ENCODE peak calls at places on chromosomes 3 and 15, in eight cellular contexts. O is HCT116, Q is gastrocnemius medialis, Z is heart left ventricle, K is ovary, I is stomach, G is tibial nerve, A is uterus. D is an unnamed sample. For H3K27me3, the result is how much of the 10 kb centered on the place peaks cover.

GRCh38 chr15:33188159-33188558 is 6.4 kb downstream of the FMN1 start:
- DNase-seq in O (no peak), Q (no peak), Z (no peak), K (no peak), I (no peak), G (no peak), A (no peak), D (no peak)

GRCh38 chr3:173045770-173046382 is 95.2 kb downstream of the SPATA16 start:
- DNase-seq in O (no peak), Q (no peak), Z (no peak), K (no peak), I (no peak), G (no peak), A (no peak), D (no peak)

GRCh38 chr3:122023335-122023734 is 1.3 kb upstream of the ILDR1 start:
- DNase-seq in O (no peak), Q (no peak), Z (no peak), K (no peak), I (no peak), G (no peak), A (no peak), D (no peak)

GRCh38 chr3:55522077-55522476 is 35.0 kb upstream of the WNT5A start:
- DNase-seq in O (no peak), Q (no peak), Z (no peak), K (no peak), I (no peak), G (no peak), A (no peak), D (no peak)

GRCh38 chr3:156619376-156619775 is 55.0 kb upstream of the TIPARP start:
- DNase-seq in O (no peak), Q (no peak), Z (no peak), K (no peak), I (no peak), G (no peak), A (no peak), D (no peak)

GRCh38 chr3:82031576-82031975 is 270.1 kb upstream of the GBE1 start:
- DNase-seq in O (no peak), Q (no peak), Z (no peak), K (no peak), I (no peak), G (no peak), A (no peak), D (no peak)

GRCh38 chr3:124431585-124431984 is 298.7 kb upstream of the UMPS start:
- DNase-seq in O (no peak), Q (no peak), Z (no peak), K (no peak), I (no peak), G (no peak), A (no peak), D (no peak)

GRCh38 chr15:36887214-36888017 is 212.9 kb downstream of the MEIS2 start:
- DNase-seq in O (no peak), Q (no peak), Z (no peak), K (no peak), I (no peak), G (no peak), A (peak), D (no peak)

GRCh38 chr15:76116138-76116885 is 56.5 kb downstream of the TMEM266 start:
- DNase-seq in O (no peak), Q (no peak), Z (no peak), K (no peak), I (no peak), G (no peak), A (no peak), D (no peak)

GRCh38 chr3:39387411-39387975 is 4.3 kb downstream of the SLC25A38 start:
- DNase-seq in O (no peak), Q (no peak), Z (no peak), K (no peak), I (no peak), G (no peak), A (no peak), D (no peak)

GRCh38 chr3:39383913-39384664 is 919 bp downstream of the SLC25A38 start:
- DNase-seq in O (peak), Q (peak), Z (peak), K (peak), I (peak), G (peak), A (peak), D (peak)

GRCh38 chr3:39385456-39386098 is 2.4 kb downstream of the SLC25A38 start:
- DNase-seq in O (no peak), Q (no peak), Z (no peak), K (no peak), I (no peak), G (no peak), A (no peak), D (no peak)

GRCh38 chr3:39384665-39385000 is 1.5 kb downstream of the SLC25A38 start:
- DNase-seq in O (no peak), Q (no peak), Z (no peak), K (no peak), I (no peak), G (no peak), A (no peak), D (no peak)

DNA sequence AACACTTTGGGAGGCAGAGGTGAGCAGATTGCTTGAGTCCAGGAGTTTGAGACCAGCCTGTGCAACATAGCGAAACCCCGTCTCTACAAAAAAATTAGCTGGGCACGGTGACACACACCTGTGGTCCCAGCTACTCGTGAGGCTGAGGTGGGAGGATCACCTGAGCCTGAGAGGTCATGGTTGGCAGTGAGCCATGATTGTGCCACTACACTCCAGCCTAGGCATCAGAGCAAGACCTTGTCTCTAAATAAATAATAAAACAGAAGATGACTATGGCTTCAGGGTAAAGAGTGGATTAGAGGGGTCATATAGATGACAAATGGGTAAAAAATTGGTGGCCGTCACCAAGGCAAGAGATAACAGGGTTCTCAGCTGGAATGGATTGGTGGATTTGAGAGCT is 3.2 kb downstream of the SLC25A38 start:
- DNase-seq in O (no peak), Q (no peak), Z (no peak), K (no peak), I (no peak), G (no peak), A (no peak), D (no peak)
- H3K4me3 ChIP-seq in O (no peak), Q (no peak), Z (no peak), K (no peak), I (no peak), G (no peak), A (no peak), D (no peak)

DNA sequence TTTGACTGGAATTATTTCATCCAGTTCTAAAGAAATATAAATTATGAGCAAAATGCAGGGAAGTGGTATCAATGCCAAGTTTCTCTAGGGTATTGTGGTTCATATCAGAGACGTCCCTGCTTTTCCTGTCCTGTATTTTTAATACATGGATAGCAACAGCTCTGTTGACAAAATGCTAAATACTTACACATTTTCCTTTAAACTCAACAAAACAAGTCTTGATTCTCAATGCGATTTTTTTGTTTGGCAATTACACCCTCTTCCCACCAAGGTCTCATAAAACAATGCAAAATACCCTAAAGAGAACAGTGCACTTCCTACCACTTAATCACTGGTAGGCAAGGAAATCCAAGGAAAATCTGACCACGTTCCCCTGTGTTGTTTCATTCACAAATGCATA is 120.0 kb downstream of the DUT start:
- DNase-seq in O (no peak), Q (no peak), Z (no peak), K (no peak), I (no peak), G (no peak), A (no peak), D (no peak)
- TF ChIP-seq POLR2A in O (no peak), Q (no peak), Z (no peak), K (no peak), I (no peak), G (no peak), A (no peak), D (no peak)

GRCh38 chr3:196963309-196963953 is 5.2 kb downstream of the PIGZ start:
- DNase-seq in O (no peak), Q (no peak), Z (no peak), K (no peak), I (no peak), G (no peak), A (no peak), D (no peak)

GRCh38 chr3:196965804-196966173 is 2.8 kb downstream of the PIGZ start:
- DNase-seq in O (no peak), Q (no peak), Z (no peak), K (no peak), I (no peak), G (no peak), A (no peak), D (no peak)

GRCh38 chr3:196965112-196965803 is 3.4 kb downstream of the PIGZ start:
- DNase-seq in O (no peak), Q (no peak), Z (no peak), K (no peak), I (no peak), G (no peak), A (no peak), D (no peak)

GRCh38 chr3:196962930-196963259 is 5.7 kb downstream of the PIGZ start:
- DNase-seq in O (no peak), Q (no peak), Z (no peak), K (no peak), I (no peak), G (no peak), A (no peak), D (no peak)

GRCh38 chr3:196962108-196962929 is 6.3 kb downstream of the PIGZ start:
- DNase-seq in O (no peak), Q (no peak), Z (no peak), K (no peak), I (no peak), G (no peak), A (no peak), D (no peak)
- H3K27me3 ChIP-seq in O (under half), Q (under half), Z (under half), K (under half), I (under half), G (under half), A (under half), D (under half)

GRCh38 chr3:141368925-141369794 is 856 bp downstream of the ZBTB38 start:
- DNase-seq in O (no peak), Q (no peak), Z (no peak), K (no peak), I (no peak), G (no peak), A (no peak), D (no peak)

GRCh38 chr3:141367038-141367730 is 1.1 kb upstream of the ZBTB38 start:
- DNase-seq in O (peak), Q (peak), Z (no peak), K (peak), I (no peak), G (no peak), A (peak), D (no peak)

GRCh38 chr3:141368062-141368924 is at the start of gene ZBTB38:
- DNase-seq in O (peak), Q (peak), Z (peak), K (peak), I (peak), G (peak), A (peak), D (no peak)

GRCh38 chr3:141365206-141365605 is 3.1 kb upstream of the ZBTB38 start:
- DNase-seq in O (no peak), Q (no peak), Z (no peak), K (no peak), I (no peak), G (no peak), A (no peak), D (no peak)

GRCh38 chr3:141366285-141367037 is 1.8 kb upstream of the ZBTB38 start:
- DNase-seq in O (peak), Q (peak), Z (peak), K (peak), I (peak), G (peak), A (peak), D (no peak)
- H3K4me3 ChIP-seq in O (no peak), Q (no peak), Z (no peak), K (no peak), I (no peak), G (no peak), A (no peak), D (no peak)

GRCh38 chr15:29676961-29677402 is 145.3 kb downstream of the TJP1 start:
- DNase-seq in O (no peak), Q (no peak), Z (no peak), K (no peak), I (no peak), G (no peak), A (no peak), D (no peak)

GRCh38 chr15:29678504-29679034 is 143.7 kb downstream of the TJP1 start:
- DNase-seq in O (no peak), Q (no peak), Z (no peak), K (no peak), I (no peak), G (no peak), A (no peak), D (no peak)

GRCh38 chr15:29677450-29677849 is 144.8 kb downstream of the TJP1 start:
- DNase-seq in O (no peak), Q (no peak), Z (no peak), K (no peak), I (no peak), G (no peak), A (no peak), D (peak)

GRCh38 chr15:29675791-29676301 is 146.4 kb downstream of the TJP1 start:
- DNase-seq in O (no peak), Q (no peak), Z (no peak), K (no peak), I (no peak), G (no peak), A (no peak), D (peak)

GRCh38 chr15:29677871-29678431 is 144.3 kb downstream of the TJP1 start:
- DNase-seq in O (no peak), Q (no peak), Z (no peak), K (no peak), I (peak), G (no peak), A (no peak), D (peak)
- TF ChIP-seq POLR2A in O (no peak), Q (no peak), Z (no peak), K (no peak), I (no peak), G (no peak), A (no peak), D (no peak)